ENCODE peak calls at places on chromosome 13, in ten cellular contexts. Y, O, J, A, I, G, L, H, P and S are unnamed samples.

GRCh38 chr13:85521586-85521985 is 277.6 kb downstream of the SLITRK6 start:
- DNase-seq in P (no peak), I (no peak), L (no peak), A (no peak), J (no peak), G (peak; percentile 71), H (peak; percentile 47), O (no peak), Y (no peak), S (no peak)

GRCh38 chr13:65653548-65654078 is 1576.5 kb downstream of the PCDH9 start:
- DNase-seq in A (peak; percentile 56), J (no peak), H (no peak), O (no peak), I (no peak), P (no peak), G (no peak), L (no peak), Y (no peak), S (no peak)

GRCh38 chr13:40101708-40102359 is 446.4 kb downstream of the COG6 start:
- DNase-seq in H (no peak), G (no peak), Y (no peak), J (no peak), L (no peak), I (no peak), O (no peak), A (no peak), P (no peak), S (no peak)

GRCh38 chr13:97165527-97166425 is 56.4 kb upstream of the MBNL2 start:
- DNase-seq in L (no peak), A (no peak), I (no peak), Y (no peak), H (no peak), G (peak; percentile 33), O (no peak), P (no peak), J (no peak), S (peak; percentile 15)

GRCh38 chr13:75302031-75302430 is 179.9 kb downstream of the TBC1D4 start:
- DNase-seq in A (no peak), Y (no peak), P (no peak), J (no peak), L (no peak), G (no peak), H (no peak), O (no peak), I (no peak), S (no peak)

GRCh38 chr13:72884111-72884510 is 102.2 kb downstream of the PIBF1 start:
- DNase-seq in A (no peak), G (no peak), H (no peak), Y (no peak), I (no peak), L (no peak), J (no peak), O (no peak), P (no peak), S (no peak)

GRCh38 chr13:85386424-85386823 is 412.8 kb downstream of the SLITRK6 start:
- DNase-seq in G (peak; percentile 12), O (no peak), P (no peak), L (no peak), A (no peak), H (no peak), I (no peak), Y (no peak), J (no peak), S (no peak)

GRCh38 chr13:25584975-25585374 is 213.2 kb downstream of the ATP8A2 start:
- DNase-seq in P (no peak), O (no peak), H (no peak), G (no peak), A (no peak), L (no peak), Y (no peak), I (no peak), J (no peak), S (no peak)

GRCh38 chr13:35157143-35157755 is 215.2 kb downstream of the NBEA start:
- DNase-seq in G (peak; percentile 16), I (no peak), P (no peak), J (peak; percentile 21), Y (peak; percentile 38), A (peak; percentile 43), L (no peak), O (peak; percentile 61), H (peak; percentile 26), S (no peak)

GRCh38 chr13:95375706-95376105 is 74.5 kb upstream of the ABCC4 start:
- DNase-seq in I (no peak), J (no peak), G (no peak), L (no peak), O (no peak), Y (no peak), P (no peak), H (no peak), A (no peak), S (no peak)

GRCh38 chr13:98466634-98467236 is 110.2 kb downstream of the STK24 start:
- DNase-seq in J (peak; percentile 87), I (no peak), A (peak; percentile 65), Y (no peak), G (no peak), O (peak; percentile 29), P (no peak), H (no peak), L (no peak), S (peak; percentile 52)

GRCh38 chr13:68257111-68257842 is 1027.1 kb upstream of the PCDH9 start:
- DNase-seq in J (no peak), Y (no peak), P (no peak), H (no peak), A (peak; percentile 73), I (no peak), O (no peak), G (no peak), L (no peak), S (no peak)

GRCh38 chr13:113742000-113742441 is 17.0 kb upstream of the TMEM255B start:
- DNase-seq in O (peak; percentile 31), G (no peak), P (no peak), H (peak; percentile 23), L (no peak), I (no peak), Y (peak; percentile 19), A (peak; percentile 11), J (peak; percentile 53), S (peak; percentile 57)

GRCh38 chr13:113862191-113862765 is 1.6 kb downstream of the GAS6 start:
- DNase-seq in I (no peak), Y (no peak), H (no peak), J (no peak), L (no peak), A (no peak), G (no peak), P (no peak), O (no peak), S (no peak)

GRCh38 chr13:25179810-25180437 is 7.8 kb upstream of the AMER2 start:
- DNase-seq in I (no peak), P (no peak), H (no peak), L (no peak), Y (no peak), J (no peak), A (no peak), O (no peak), G (no peak), S (no peak)

GRCh38 chr13:109729031-109729870 is 57.1 kb downstream of the IRS2 start:
- DNase-seq in O (no peak), P (no peak), L (no peak), Y (no peak), J (no peak), H (no peak), I (no peak), G (no peak), A (no peak), S (no peak)